ENCODE peak calls at places on chromosome 18, in ten cellular contexts. Q is PC-9, O is hepatocyte, N is neural progenitor cell, Y is A673, Z is H1, L is GM23338, M is fibroblast of lung, A is GM23248, W is HCT116. X is an unnamed sample.

GRCh38 chr18:50853863-50854271 is 25.1 kb upstream of the ME2 start:
- DNase-seq in Y (no peak), W (no peak), Q (peak), M (peak), O (peak), Z (no peak), A (peak), L (no peak), N (no peak), X (no peak)

GRCh38 chr18:28411806-28412205 is 234.9 kb upstream of the CDH2 start:
- DNase-seq in Z (no peak), Q (no peak), N (no peak), L (no peak), M (peak), W (no peak), O (no peak), Y (peak), A (peak), X (no peak)

GRCh38 chr18:2979871-2980606 is 32.9 kb downstream of the LPIN2 start:
- DNase-seq in Y (no peak), W (no peak), Z (no peak), O (no peak), L (no peak), N (no peak), A (peak), Q (no peak), M (no peak), X (no peak)

GRCh38 chr18:77899972-77900754 is 650.5 kb downstream of the GALR1 start:
- DNase-seq in L (peak), Z (no peak), W (no peak), Y (peak), M (peak), O (peak), N (peak), Q (no peak), A (peak), X (peak)

GRCh38 chr18:42287047-42287446 is 332.0 kb downstream of the PIK3C3 start:
- DNase-seq in M (no peak), Q (no peak), Z (no peak), O (no peak), W (no peak), N (no peak), L (no peak), Y (no peak), A (no peak), X (no peak)

GRCh38 chr18:6746386-6746960 is 17.0 kb downstream of the ARHGAP28 start:
- DNase-seq in Z (no peak), A (no peak), O (no peak), L (no peak), Q (no peak), Y (no peak), W (no peak), M (no peak), N (no peak), X (no peak)

GRCh38 chr18:48590678-48591077 is 51.8 kb downstream of the CTIF start:
- DNase-seq in Y (peak), Q (peak), Z (no peak), W (peak), O (no peak), M (peak), A (peak), N (no peak), L (no peak), X (no peak)

GRCh38 chr18:48780151-48781001 is 170.4 kb downstream of the SMAD7 start:
- DNase-seq in Y (no peak), Q (no peak), M (peak), A (peak), W (no peak), L (no peak), O (peak), N (no peak), Z (no peak), X (no peak)

GRCh38 chr18:50128506-50129271 is 66.3 kb downstream of the MYO5B start:
- DNase-seq in N (peak), A (no peak), M (no peak), Q (no peak), O (peak), L (peak), Y (no peak), W (no peak), Z (no peak), X (no peak)

GRCh38 chr18:48795696-48796095 is 155.1 kb downstream of the SMAD7 start:
- DNase-seq in N (no peak), L (no peak), Q (no peak), W (no peak), Z (no peak), O (no peak), M (no peak), Y (no peak), A (no peak), X (no peak)

GRCh38 chr18:38025433-38026038 is 459.9 kb upstream of the CELF4 start:
- DNase-seq in Y (no peak), M (peak), L (peak), A (no peak), W (no peak), Q (no peak), O (peak), Z (peak), N (peak), X (no peak)

GRCh38 chr18:48428494-48429177 is 19.5 kb upstream of the ZBTB7C start:
- DNase-seq in Z (no peak), N (no peak), Y (no peak), Q (no peak), A (no peak), M (no peak), O (no peak), W (no peak), L (peak), X (no peak)

GRCh38 chr18:73908323-73908722 is 239.3 kb downstream of the FBXO15 start:
- DNase-seq in Z (no peak), M (peak), W (no peak), A (peak), L (peak), Y (peak), N (peak), O (peak), Q (no peak), X (no peak)

GRCh38 chr18:427005-427404 is 73.5 kb downstream of the COLEC12 start:
- DNase-seq in L (no peak), N (no peak), A (peak), W (no peak), Y (no peak), Z (no peak), Q (no peak), O (peak), M (peak), X (no peak)

GRCh38 chr18:9612215-9612830 is 2.0 kb downstream of the PPP4R1 start:
- DNase-seq in A (peak), Q (peak), L (peak), N (peak), Z (no peak), W (peak), Y (peak), M (peak), O (peak), X (peak)

DNA sequence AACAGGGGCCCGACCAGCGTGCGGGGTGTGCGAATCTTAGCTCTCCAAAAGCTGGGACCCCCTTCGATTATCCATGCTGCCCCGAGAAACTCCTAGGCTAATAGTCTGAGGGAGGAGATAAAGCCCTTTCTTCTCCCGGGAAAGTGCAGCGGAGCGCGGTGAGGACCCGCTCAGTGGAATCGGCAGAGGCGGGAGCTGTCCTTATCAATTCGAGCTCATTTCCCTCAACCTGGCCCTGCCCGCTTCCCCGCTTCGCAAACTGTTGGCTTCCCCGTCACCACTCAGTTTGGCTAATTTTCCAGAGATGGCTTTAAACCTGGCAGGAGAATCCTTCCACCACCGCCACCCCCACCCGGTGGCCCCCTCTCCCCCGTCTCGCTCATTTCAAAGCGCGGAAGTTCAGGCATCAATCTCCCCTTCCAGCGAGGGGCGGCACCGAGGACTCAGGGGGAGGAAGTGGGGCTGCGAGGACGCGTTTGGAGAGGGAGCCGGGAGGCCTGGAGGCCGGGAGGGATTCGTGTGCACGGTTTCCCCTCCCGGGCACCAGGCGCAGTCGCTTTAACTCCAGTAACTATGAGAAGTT is 1.6 kb downstream of the KLHL14 start:
- DNase-seq in O (peak), Z (no peak), Q (no peak), Y (peak), W (no peak), N (peak), L (peak), M (peak), A (no peak), X (peak)
- TF ChIP-seq EZH2 in O (peak), Z (no peak), Q (no peak), Y (no peak), W (no peak), N (no peak), L (peak), M (peak), A (peak), X (no peak)

GRCh38 chr18:79393626-79394401 is 1.9 kb upstream of the NFATC1 start:
- DNase-seq in W (peak), Y (peak), A (peak), N (peak), M (peak), L (peak), Q (peak), O (peak), Z (no peak), X (no peak)

GRCh38 chr18:79395308-79395640 is 456 bp upstream of the NFATC1 start:
- DNase-seq in A (no peak), W (no peak), N (peak), Z (no peak), L (no peak), O (no peak), M (no peak), Q (no peak), Y (no peak), X (no peak)

GRCh38 chr18:79395761-79396404 is at the start of gene NFATC1:
- DNase-seq in O (peak), N (peak), A (peak), Q (no peak), M (peak), L (peak), Z (no peak), W (no peak), Y (peak), X (no peak)

GRCh38 chr18:79393181-79393598 is 2.5 kb upstream of the NFATC1 start:
- DNase-seq in A (peak), W (no peak), N (no peak), L (no peak), Z (no peak), Q (no peak), M (no peak), O (no peak), Y (no peak), X (no peak)

GRCh38 chr18:79394438-79395307 is 1.1 kb upstream of the NFATC1 start:
- DNase-seq in M (peak), Z (no peak), A (peak), Y (peak), O (peak), N (peak), W (no peak), L (no peak), Q (no peak), X (no peak)
- TF ChIP-seq EZH2 in M (no peak), Z (peak), A (no peak), Y (no peak), O (peak), N (peak), W (no peak), L (peak), Q (no peak), X (no peak)

DNA sequence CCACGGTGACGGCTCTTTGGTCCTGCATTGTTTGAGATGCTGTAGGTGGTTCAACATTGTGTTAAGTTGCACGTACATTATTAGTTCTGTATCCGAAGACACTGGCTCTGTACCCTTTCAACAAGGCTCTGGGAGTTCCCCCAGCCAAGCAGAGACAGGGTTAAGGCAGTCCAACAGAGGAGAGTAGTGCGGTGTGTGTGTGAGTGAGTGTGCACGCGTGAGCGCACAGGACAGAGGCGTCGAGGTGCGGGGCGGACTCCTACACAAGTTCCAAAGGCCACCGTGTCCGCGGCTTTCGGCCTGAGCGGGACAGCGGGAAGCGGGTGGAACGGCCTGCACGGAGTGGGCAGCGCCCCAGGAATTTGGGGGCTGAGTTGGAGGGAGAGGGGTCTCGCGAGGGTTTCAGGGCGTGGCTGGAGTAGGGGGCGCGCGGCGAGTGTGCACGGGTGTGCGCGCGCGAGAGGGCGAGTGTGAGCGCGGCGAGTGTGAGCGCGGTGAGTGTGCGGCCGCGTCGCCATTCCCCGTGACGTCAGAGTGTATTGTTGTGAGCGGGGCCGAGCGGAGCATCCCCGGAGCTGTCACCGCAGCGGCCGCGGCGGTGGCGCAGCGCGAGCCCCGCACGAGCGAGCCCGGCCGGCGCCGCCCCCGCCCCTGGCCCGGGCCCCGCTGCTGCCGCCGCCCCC is at the start of gene ASXL3:
- DNase-seq in A (peak), N (peak), Y (peak), W (no peak), Q (no peak), O (peak), Z (no peak), M (peak), L (peak), X (peak)
- TF ChIP-seq EZH2 in A (no peak), N (no peak), Y (no peak), W (no peak), Q (no peak), O (no peak), Z (no peak), M (peak), L (no peak), X (no peak)

DNA sequence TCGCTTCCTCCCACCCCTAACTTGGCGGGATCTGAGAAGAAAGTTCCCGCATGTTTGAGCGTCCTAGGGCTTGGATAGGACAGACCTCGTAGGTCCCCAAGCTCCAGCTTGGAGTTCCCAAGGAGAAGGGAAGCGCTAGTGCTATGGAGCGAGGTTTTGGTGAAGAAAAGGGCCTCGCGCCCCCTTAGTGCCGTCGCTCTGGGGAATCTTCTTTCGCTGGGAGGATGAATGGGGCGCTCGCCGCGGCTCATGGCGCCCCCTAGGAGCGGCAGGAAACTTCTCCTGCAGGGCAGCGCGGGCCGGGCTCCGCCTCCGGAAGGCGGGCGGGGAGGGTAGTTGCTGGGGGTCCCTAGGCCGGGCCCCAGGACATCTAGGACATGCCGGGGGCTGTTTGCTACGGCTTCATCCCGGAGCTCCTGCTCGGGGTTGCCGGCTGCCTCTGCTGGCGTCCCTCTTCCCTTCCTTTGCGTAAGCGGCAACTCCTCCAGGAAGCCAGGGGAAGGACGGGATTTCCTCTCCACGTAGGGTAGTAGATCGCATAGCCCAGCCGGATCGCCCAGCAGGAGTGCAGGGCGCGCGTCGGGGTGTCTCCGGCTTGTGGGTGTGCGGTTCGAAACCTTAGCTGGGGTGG is 11.9 kb upstream of the SKOR2 start:
- DNase-seq in M (no peak), Z (no peak), Y (no peak), N (peak), Q (no peak), A (no peak), O (no peak), W (no peak), L (peak), X (no peak)
- TF ChIP-seq EZH2 in M (no peak), Z (peak), Y (peak), N (peak), Q (no peak), A (no peak), O (no peak), W (no peak), L (no peak), X (no peak)

DNA sequence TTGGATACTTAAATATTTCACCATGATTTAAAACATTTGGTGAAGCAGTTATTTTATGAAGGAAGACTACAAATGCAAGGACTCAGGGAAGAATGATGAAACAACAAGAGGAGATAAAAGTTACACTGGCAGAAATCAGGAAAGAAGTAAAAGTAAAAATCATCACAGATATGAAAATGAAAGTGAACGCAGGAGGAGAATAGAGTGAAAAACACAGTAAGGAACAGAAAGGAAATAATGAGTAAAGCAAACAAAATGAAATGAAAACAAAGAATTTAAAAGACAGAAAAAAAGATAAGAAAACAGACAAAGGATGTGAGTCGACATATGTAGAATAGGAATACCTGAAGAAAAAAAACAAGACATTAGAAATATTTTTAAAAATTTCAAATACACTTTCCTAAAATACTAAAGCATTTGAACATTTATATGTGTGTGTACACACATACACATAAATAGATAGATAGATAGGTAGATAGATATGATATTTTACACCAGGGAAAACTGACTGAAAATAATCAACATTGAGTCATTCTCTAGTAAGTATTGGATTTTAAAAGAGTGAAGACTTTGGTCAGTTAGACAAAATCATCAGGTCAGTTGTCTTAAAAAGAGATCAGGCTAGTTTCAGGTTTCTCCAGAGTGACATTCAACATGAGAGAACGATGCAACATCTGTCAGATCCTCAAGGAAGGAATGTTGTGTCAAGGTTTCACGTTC is 12.1 kb upstream of the KDSR start:
- DNase-seq in Z (no peak), W (no peak), A (peak), O (no peak), M (no peak), Q (no peak), N (no peak), Y (no peak), L (peak), X (peak)
- TF ChIP-seq EZH2 in Z (no peak), W (no peak), A (no peak), O (no peak), M (no peak), Q (no peak), N (no peak), Y (no peak), L (no peak), X (no peak)

DNA sequence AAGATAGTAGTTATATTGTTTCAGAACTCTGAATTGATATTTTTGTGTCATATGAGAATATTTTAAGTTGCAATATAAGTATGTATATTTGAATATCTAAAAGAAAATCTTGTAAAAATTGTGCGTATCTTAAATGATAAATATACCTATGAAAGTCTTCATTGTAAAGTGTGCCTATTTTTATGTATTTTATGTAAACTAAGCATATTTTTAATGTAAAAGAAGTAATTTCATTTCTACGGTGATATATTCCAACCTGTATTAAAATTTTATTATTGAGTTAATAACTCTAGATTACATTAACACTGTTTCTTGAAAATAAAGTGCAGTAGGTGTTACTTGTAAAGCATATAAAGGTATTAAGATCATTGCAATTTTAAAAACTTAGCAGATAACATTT is 233.4 kb downstream of the PHLPP1 start:
- DNase-seq in Y (no peak), Q (no peak), A (no peak), M (no peak), O (no peak), W (no peak), N (no peak), L (no peak), Z (no peak), X (no peak)
- TF ChIP-seq EZH2 in Y (no peak), Q (no peak), A (no peak), M (no peak), O (no peak), W (no peak), N (no peak), L (no peak), Z (no peak), X (no peak)

GRCh38 chr18:25349131-25349925 is 2.6 kb downstream of the ZNF521 start:
- DNase-seq in W (no peak), A (peak), L (peak), Q (no peak), O (peak), N (peak), M (peak), Y (no peak), Z (no peak), X (peak)

GRCh38 chr18:25349926-25350560 is 1.9 kb downstream of the ZNF521 start:
- DNase-seq in Q (no peak), N (peak), W (no peak), A (peak), Z (no peak), L (peak), Y (no peak), O (peak), M (peak), X (peak)

GRCh38 chr18:25351773-25352628 is at the start of gene ZNF521:
- DNase-seq in Y (peak), W (peak), Q (no peak), A (peak), L (peak), O (peak), Z (peak), M (peak), N (peak), X (peak)

GRCh38 chr18:25351280-25351772 is 640 bp downstream of the ZNF521 start:
- DNase-seq in Y (no peak), Z (no peak), A (peak), L (no peak), W (no peak), O (no peak), Q (no peak), N (peak), M (no peak), X (peak)

GRCh38 chr18:25350561-25351201 is 1.3 kb downstream of the ZNF521 start:
- DNase-seq in N (peak), Y (peak), M (peak), O (peak), W (no peak), Z (no peak), A (peak), Q (no peak), L (peak), X (peak)
- TF ChIP-seq EZH2 in N (no peak), Y (peak), M (no peak), O (peak), W (no peak), Z (no peak), A (no peak), Q (no peak), L (peak), X (no peak)

GRCh38 chr18:57437782-57438668 is 2.9 kb downstream of the ONECUT2 start:
- DNase-seq in N (peak), W (peak), M (peak), Q (peak), O (peak), Z (no peak), L (peak), Y (peak), A (peak), X (no peak)
- TF ChIP-seq EZH2 in N (peak), W (no peak), M (peak), Q (no peak), O (peak), Z (no peak), L (peak), Y (no peak), A (peak), X (no peak)